ENCODE peak calls at places on chromosomes 4 and X, in eight cellular contexts. C is foreskin fibroblast; T is activated CD4-positive, alpha-beta memory T cell treated with anti-CD3 and anti-CD28 coated beads, Interleukin-2, amount 10 ng/mL, durations not matched to agents 7 days and 5 days; F is EL; W is AG04450; X is Right ventricle myocardium inferior; E is HEK293T; P is activated CD4-positive, alpha-beta T cell treated with anti-CD3 and anti-CD28 coated beads, Interleukin-2, amount 10 ng/mL, durations not matched to agents 7 days and 5 days. J is an unnamed sample.

GRCh38 chrX:153551135-153551534 is 33.7 kb downstream of the ATP2B3 start:
- DNase-seq in P (no peak), C (peak; percentile 42), E (no peak), F (peak; percentile 19), X (no peak), W (no peak), T (no peak), J (no peak)

GRCh38 chr4:184713887-184714286 is 20.0 kb downstream of the CENPU start:
- DNase-seq in P (no peak), T (no peak), C (no peak), W (no peak), X (no peak), E (no peak), F (no peak), J (no peak)

GRCh38 chr4:67939195-67939594 is 24.1 kb downstream of the TMPRSS11A start:
- DNase-seq in P (no peak), T (no peak), F (no peak), X (no peak), E (no peak), C (no peak), W (no peak), J (no peak)

GRCh38 chr4:123244233-123244632 is 152.4 kb upstream of the SPRY1 start:
- DNase-seq in F (peak; percentile 20), P (no peak), T (no peak), X (peak; percentile 71), C (peak; percentile 47), W (no peak), E (peak; percentile 8), J (no peak)

GRCh38 chr4:2363056-2363719 is 55.3 kb downstream of the ZFYVE28 start:
- DNase-seq in X (no peak), T (no peak), E (no peak), C (peak; percentile 41), W (no peak), F (peak; percentile 9), P (no peak), J (no peak)

GRCh38 chrX:115892056-115892708 is 278.4 kb upstream of the AGTR2 start:
- DNase-seq in P (no peak), F (no peak), E (no peak), C (no peak), X (no peak), T (no peak), W (no peak), J (no peak)

GRCh38 chr4:17758459-17758858 is 23.0 kb downstream of the FAM184B start:
- DNase-seq in C (no peak), T (no peak), F (no peak), E (no peak), P (no peak), X (no peak), W (no peak), J (no peak)

GRCh38 chr4:860561-860960 is 34.6 kb upstream of the CPLX1 start:
- DNase-seq in W (no peak), P (no peak), F (no peak), E (no peak), T (no peak), X (peak; percentile 27), C (no peak), J (no peak)

GRCh38 chrX:151178746-151179145 is 2.4 kb downstream of the GPR50 start:
- DNase-seq in T (no peak), X (no peak), C (no peak), E (no peak), F (no peak), W (no peak), P (no peak), J (no peak)

GRCh38 chr4:1053080-1053661 is 41.7 kb downstream of the FGFRL1 start:
- DNase-seq in X (peak; percentile 43), W (peak; percentile 69), C (peak; percentile 48), T (no peak), F (peak; percentile 61), P (no peak), E (no peak), J (no peak)

GRCh38 chrX:24392709-24393108 is 32.3 kb downstream of the SUPT20HL1 start:
- DNase-seq in C (no peak), W (no peak), F (peak; percentile 5), T (no peak), P (no peak), X (no peak), E (no peak), J (no peak)

GRCh38 chr4:67103001-67103737 is 442.1 kb downstream of the CENPC start:
- DNase-seq in T (no peak), F (no peak), E (no peak), W (no peak), C (no peak), X (no peak), P (no peak), J (no peak)

GRCh38 chrX:49165901-49166881 is 3.6 kb downstream of the MAGIX start:
- DNase-seq in E (peak; percentile 39), T (peak; percentile 82), W (no peak), X (peak; percentile 87), C (peak; percentile 54), F (peak; percentile 64), P (peak; percentile 74), J (peak; percentile 83)

GRCh38 chr4:179325181-179325580 is 1882.9 kb upstream of the AGA start:
- DNase-seq in E (no peak), W (no peak), C (no peak), X (no peak), P (no peak), T (no peak), F (no peak), J (no peak)

GRCh38 chr4:147755567-147756295 is 23.8 kb downstream of the ARHGAP10 start:
- DNase-seq in T (no peak), X (no peak), C (no peak), W (peak; percentile 38), P (no peak), E (no peak), F (peak; percentile 21), J (no peak)

GRCh38 chrX:108071578-108071977 is 19.8 kb downstream of the PSMD10 start:
- DNase-seq in E (no peak), C (no peak), P (no peak), W (no peak), X (no peak), T (no peak), F (peak; percentile 6), J (no peak)

J was measured in H1.